ENCODE peak calls at places on chromosome 1, in six cellular contexts. A is mammary epithelial cell, B is neural crest cell, O is cardiac muscle cell, I is activated B cell treated with CpG ODN at 0.5 μM for 24 hours, H is GM10248. C is an unnamed sample.

GRCh38 chr1:184563308-184563707 is 176.5 kb downstream of the C1orf21 start:
- DNase-seq in O (peak; percentile 63), B (no peak), H (no peak), A (peak; percentile 16), I (no peak), C (no peak)

GRCh38 chr1:30695481-30695880 is 27.9 kb downstream of the MATN1 start:
- DNase-seq in B (no peak), H (no peak), A (no peak), I (no peak), O (peak; percentile 12), C (no peak)

GRCh38 chr1:213136190-213136917 is 85.3 kb downstream of the RPS6KC1 start:
- DNase-seq in B (no peak), O (no peak), I (no peak), A (no peak), H (no peak), C (no peak)

GRCh38 chr1:7553042-7553690 is 217.9 kb upstream of the VAMP3 start:
- DNase-seq in O (no peak), A (no peak), H (no peak), I (no peak), B (no peak), C (no peak)

GRCh38 chr1:39835935-39836594 is 47.2 kb downstream of the TRIT1 start:
- DNase-seq in A (no peak), O (no peak), I (no peak), B (no peak), H (no peak), C (no peak)

GRCh38 chr1:174839211-174839610 is 160.5 kb upstream of the CACYBP start:
- DNase-seq in O (no peak), H (no peak), B (no peak), A (no peak), I (no peak), C (no peak)

GRCh38 chr1:117146067-117146466 is 24.5 kb upstream of the TRIM45 start:
- DNase-seq in O (no peak), I (no peak), A (no peak), B (no peak), H (no peak), C (no peak)

GRCh38 chr1:6104631-6105030 is 58.9 kb downstream of the KCNAB2 start:
- DNase-seq in B (no peak), H (no peak), O (no peak), A (no peak), I (no peak), C (no peak)

GRCh38 chr1:66533804-66534745 is at the start of gene SGIP1:
- DNase-seq in H (peak; percentile 14), A (no peak), O (peak; percentile 78), I (no peak), B (peak; percentile 14), C (peak; percentile 18)

GRCh38 chr1:11067716-11068495 is 8.1 kb upstream of the SRM start:
- DNase-seq in B (no peak), I (peak; percentile 7), O (no peak), H (no peak), A (no peak), C (no peak)

GRCh38 chr1:176206006-176206960 is 803 bp downstream of the COP1 start:
- DNase-seq in I (no peak), O (peak; percentile 46), H (peak; percentile 46), A (peak; percentile 43), B (no peak), C (peak; percentile 29)

DNA sequence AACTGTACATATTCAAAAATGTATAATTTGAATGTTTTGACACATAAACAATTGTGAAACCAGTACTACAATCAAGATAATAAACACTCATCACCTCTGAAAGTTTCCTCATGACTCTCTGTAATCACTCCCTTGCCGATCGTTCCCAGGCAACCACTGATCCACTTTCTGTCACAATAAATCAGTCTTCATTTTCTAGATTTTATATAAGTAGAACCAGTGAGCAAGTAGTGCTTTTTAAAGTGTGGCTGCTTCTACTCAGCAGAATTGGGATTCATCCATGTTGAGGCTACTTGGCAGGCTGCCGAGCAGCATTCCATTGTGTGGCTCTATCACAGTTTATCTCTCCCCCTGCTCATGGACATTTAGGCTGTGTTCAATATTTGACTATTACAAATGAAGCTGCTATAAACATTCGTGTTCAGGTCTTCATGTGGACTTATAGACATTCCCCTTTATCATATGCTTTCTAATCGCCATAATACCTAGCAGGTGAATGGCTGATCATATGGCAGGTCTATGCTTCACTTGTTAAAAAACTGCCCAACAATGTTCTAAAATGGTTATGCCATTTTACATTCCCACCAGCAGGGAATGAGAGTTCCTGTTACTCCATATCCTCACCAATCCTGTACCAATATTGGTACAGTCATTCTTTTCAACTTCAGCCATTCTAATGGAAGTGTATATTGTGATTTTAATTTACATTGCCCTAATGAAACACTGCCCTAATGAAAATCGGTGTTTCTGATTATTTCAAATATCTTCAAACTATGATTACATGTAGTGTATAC is 20.5 kb downstream of the TEX38 start:
- DNase-seq in B (no peak), A (no peak), I (no peak), H (no peak), O (peak; percentile 48), C (no peak)
- TF ChIP-seq CTCF in B (peak; percentile 63), A (peak; percentile 16), I (no peak), H (no peak), O (peak; percentile 34), C (peak; percentile 45)

DNA sequence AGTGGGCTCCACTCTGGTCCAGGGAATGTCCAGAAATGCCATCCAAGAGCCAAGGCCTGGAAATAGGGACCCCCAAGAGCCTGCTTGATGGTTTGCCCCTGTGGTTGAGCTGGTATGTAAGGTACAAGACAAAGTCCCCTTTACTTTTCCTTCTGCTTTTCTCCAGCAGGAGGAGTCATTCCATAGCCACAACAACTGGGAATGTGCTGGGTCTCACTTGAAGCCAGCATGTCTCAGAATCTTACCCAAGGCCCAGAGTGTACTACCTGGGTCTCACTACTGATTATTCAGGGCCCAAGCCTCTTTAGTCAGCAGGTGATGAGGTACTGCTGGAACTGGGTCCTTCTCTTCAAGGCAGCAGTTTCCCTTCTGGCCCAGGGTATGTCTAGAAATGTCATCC is 62.1 kb upstream of the CD55 start:
- DNase-seq in O (peak; percentile 64), A (peak; percentile 29), B (no peak), H (no peak), I (no peak), C (no peak)
- TF ChIP-seq CTCF in O (peak; percentile 56), A (peak; percentile 41), B (no peak), H (no peak), I (no peak), C (peak; percentile 40)

GRCh38 chr1:109089242-109090015 is 1.1 kb upstream of the TMEM167B start:
- DNase-seq in H (peak; percentile 53), A (peak; percentile 34), O (peak; percentile 80), B (peak; percentile 51), I (no peak), C (no peak)
- TF ChIP-seq CTCF in H (peak; percentile 36), A (peak; percentile 67), O (peak; percentile 62), B (peak; percentile 65), I (no peak), C (peak; percentile 45)

DNA sequence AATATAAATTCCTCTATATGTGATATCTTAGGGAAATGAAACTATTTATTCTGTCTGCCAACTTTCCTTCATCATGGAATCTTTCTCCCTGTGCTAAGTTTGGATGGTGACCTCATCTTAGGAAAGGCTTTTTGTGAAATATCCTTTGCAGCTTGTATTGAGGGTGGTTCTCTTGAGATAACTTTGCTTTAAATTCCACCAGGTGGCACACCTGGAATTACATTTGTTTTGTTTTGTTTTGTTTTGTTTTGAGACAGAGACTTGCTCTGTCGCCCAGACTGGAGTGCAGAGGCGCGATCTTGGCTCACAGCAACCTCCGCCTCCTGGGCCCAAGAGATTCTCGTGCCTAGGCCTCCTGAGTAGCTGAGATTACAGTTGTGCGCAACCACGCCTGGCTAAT is 7.6 kb upstream of the CD1A start:
- DNase-seq in I (no peak), H (no peak), O (peak; percentile 21), A (no peak), B (no peak), C (no peak)
- TF ChIP-seq CTCF in I (no peak), H (peak; percentile 1), O (no peak), A (no peak), B (no peak), C (no peak)

DNA sequence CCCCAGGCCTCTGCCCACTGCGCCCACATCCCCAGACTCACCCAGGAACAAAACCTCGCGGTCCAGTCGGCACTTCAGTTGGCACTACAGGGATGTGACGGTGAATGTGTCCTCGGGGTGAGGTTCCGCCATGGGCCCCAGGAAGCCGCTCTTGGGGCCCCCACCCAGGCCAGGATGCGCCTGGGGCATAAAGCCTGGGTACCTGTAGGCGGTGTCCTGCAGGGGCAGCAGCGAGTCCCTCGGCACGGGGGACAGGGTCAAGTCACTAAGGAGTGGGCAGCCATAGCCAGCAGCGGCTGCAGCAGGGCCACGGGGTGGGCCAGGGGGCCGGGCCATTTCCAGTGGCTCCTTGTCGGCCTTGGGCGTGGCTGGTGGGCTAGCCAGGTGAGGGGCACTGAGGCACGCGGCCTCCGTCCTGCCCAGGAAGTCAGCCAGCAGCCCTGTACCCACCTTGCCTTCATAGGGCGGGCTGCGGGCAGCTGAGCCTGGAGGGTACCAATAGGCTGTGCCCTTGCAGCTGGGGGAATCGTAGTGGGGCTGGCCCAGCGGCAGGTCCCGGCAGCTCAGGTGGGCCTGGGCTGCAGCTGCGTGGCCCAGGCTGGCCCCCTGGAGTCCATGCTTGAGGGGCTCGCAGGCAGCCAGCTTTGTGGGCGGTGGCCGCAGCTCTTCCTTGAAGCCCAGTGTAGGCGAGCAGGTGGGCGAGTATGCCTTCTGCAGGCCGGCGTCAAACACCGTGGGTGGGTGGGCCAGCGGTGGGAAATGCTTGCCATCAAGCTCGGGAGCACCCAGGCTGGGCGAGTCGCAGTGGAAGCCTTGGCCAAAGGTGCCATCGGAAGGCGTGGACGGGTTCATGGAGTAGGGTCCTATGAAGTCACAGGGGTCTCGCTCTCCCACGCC is 56.5 kb downstream of the AHDC1 start:
- DNase-seq in O (no peak), I (no peak), H (no peak), B (no peak), A (no peak), C (no peak)
- TF ChIP-seq CTCF in O (peak; percentile 3), I (no peak), H (no peak), B (peak; percentile 31), A (peak; percentile 10), C (no peak)

GRCh38 chr1:225412803-225413338 is 15.0 kb downstream of the LBR start:
- DNase-seq in A (no peak), I (no peak), B (no peak), H (no peak), O (no peak), C (no peak)

GRCh38 chr1:225415967-225416745 is 11.7 kb downstream of the LBR start:
- DNase-seq in B (no peak), A (no peak), O (no peak), H (no peak), I (no peak), C (no peak)

GRCh38 chr1:225415307-225415706 is 12.5 kb downstream of the LBR start:
- DNase-seq in I (no peak), O (no peak), B (no peak), H (no peak), A (no peak), C (no peak)

GRCh38 chr1:225412301-225412700 is 15.5 kb downstream of the LBR start:
- DNase-seq in A (no peak), O (no peak), B (no peak), I (no peak), H (no peak), C (no peak)

GRCh38 chr1:225413708-225414375 is 14.0 kb downstream of the LBR start:
- DNase-seq in I (no peak), B (no peak), A (no peak), H (no peak), O (no peak), C (no peak)
- TF ChIP-seq CTCF in I (no peak), B (peak; percentile 19), A (no peak), H (no peak), O (no peak), C (peak; percentile 13)